ENCODE peak calls at places on chromosomes 13 and 19, in five cellular contexts. U is skeletal muscle cell; T is activated naive CD8-positive, alpha-beta T cell treated with anti-CD3 and anti-CD28 coated beads, Interleukin-2, amount 50 U/mL, for 24 hours; B is T-helper 2 cell; K is astrocyte. C is an unnamed sample.

GRCh38 chr13:61700663-61701062 is 285.0 kb upstream of the PCDH20 start:
- DNase-seq in K (no peak), U (no peak), T (no peak), B (no peak), C (no peak)

GRCh38 chr13:23842406-23842805 is 46.8 kb downstream of the MIPEP start:
- DNase-seq in U (no peak), K (no peak), T (no peak), B (no peak), C (no peak)

GRCh38 chr13:31200636-31200970 is 828 bp downstream of the B3GLCT start:
- DNase-seq in T (no peak), U (no peak), K (no peak), B (peak; percentile 18), C (no peak)

GRCh38 chr13:57858376-57858775 is 226.8 kb downstream of the PCDH17 start:
- DNase-seq in U (no peak), T (no peak), B (no peak), K (no peak), C (no peak)

GRCh38 chr19:18941628-18942354 is 774 bp upstream of the HOMER3 start:
- DNase-seq in U (no peak), K (no peak), B (no peak), T (no peak), C (no peak)

GRCh38 chr13:66660013-66660804 is 569.9 kb downstream of the PCDH9 start:
- DNase-seq in T (no peak), B (no peak), U (peak; percentile 68), K (peak; percentile 74), C (peak; percentile 82)

GRCh38 chr19:36152061-36152885 is at the start of gene COX7A1:
- DNase-seq in T (no peak), K (no peak), B (no peak), U (no peak), C (peak; percentile 37)

GRCh38 chr19:6233051-6233826 is 46.5 kb downstream of the MLLT1 start:
- DNase-seq in U (no peak), K (peak; percentile 74), T (no peak), B (no peak), C (no peak)

GRCh38 chr19:48363500-48363809 is 285 bp downstream of the TMEM143 start:
- DNase-seq in B (no peak), K (no peak), U (no peak), T (no peak), C (no peak)

GRCh38 chr19:48819366-48819816 is 8.6 kb upstream of the BCAT2 start:
- DNase-seq in B (no peak), T (no peak), K (peak; percentile 57), U (peak; percentile 81), C (peak; percentile 89)

GRCh38 chr13:79901336-79901735 is 420.4 kb downstream of the NDFIP2 start:
- DNase-seq in U (no peak), T (no peak), K (peak; percentile 7), B (no peak), C (peak; percentile 61)

GRCh38 chr13:22486490-22486889 is 694.3 kb upstream of the SGCG start:
- DNase-seq in B (no peak), T (no peak), U (no peak), K (no peak), C (peak; percentile 53)